ENCODE peak calls at places on chromosomes 2 and 18, in four cellular contexts. A is fibroblast of pulmonary artery, C is small intestine, E is cardiac muscle cell. G is an unnamed sample.

GRCh38 chr2:127388423-127389164 is 819 bp upstream of the MAP3K2 start:
- DNase-seq in A (no peak), C (peak; percentile 21), E (no peak), G (peak; percentile 56)

GRCh38 chr2:80496770-80497169 is 192.2 kb upstream of the LRRTM1 start:
- DNase-seq in A (peak; percentile 67), C (no peak), E (no peak), G (peak; percentile 86)

GRCh38 chr2:46877619-46878113 is 37.9 kb downstream of the MCFD2 start:
- DNase-seq in A (no peak), C (no peak), E (no peak), G (no peak)

GRCh38 chr2:59073257-59073656 is 832.1 kb upstream of the FANCL start:
- DNase-seq in A (no peak), C (no peak), E (no peak), G (no peak)

GRCh38 chr18:60018801-60019462 is 119.1 kb downstream of the PMAIP1 start:
- DNase-seq in A (peak; percentile 26), C (no peak), E (no peak), G (peak; percentile 26)

GRCh38 chr2:151947524-151948165 is 119.4 kb upstream of the ARL5A start:
- DNase-seq in A (no peak), C (no peak), E (no peak), G (peak; percentile 53)

GRCh38 chr2:239321596-239322413 is 79.0 kb downstream of the HDAC4 start:
- DNase-seq in A (no peak), C (no peak), E (no peak), G (no peak)

GRCh38 chr2:36403675-36404230 is 48.2 kb downstream of the CRIM1 start:
- DNase-seq in A (peak; percentile 46), C (no peak), E (no peak), G (peak; percentile 64)

GRCh38 chr2:120702061-120702460 is 33.6 kb upstream of the GLI2 start:
- DNase-seq in A (peak; percentile 30), C (no peak), E (no peak), G (peak; percentile 31)

GRCh38 chr2:152456262-152456661 is 121.3 kb downstream of the FMNL2 start:
- DNase-seq in A (peak; percentile 36), C (no peak), E (no peak), G (peak; percentile 39)

GRCh38 chr2:196336715-196337617 is 165.6 kb upstream of the STK17B start:
- DNase-seq in A (peak; percentile 66), C (peak; percentile 20), E (peak; percentile 32), G (peak; percentile 60)

GRCh38 chr2:98830573-98831145 is 99.7 kb upstream of the MGAT4A start:
- DNase-seq in A (no peak), C (no peak), E (no peak), G (no peak)

GRCh38 chr2:17538022-17538843 is 2.3 kb upstream of the VSNL1 start:
- DNase-seq in A (peak; percentile 35), C (no peak), E (peak; percentile 5), G (peak; percentile 23)

GRCh38 chr2:106159867-106160785 is 34.0 kb downstream of the UXS1 start:
- DNase-seq in A (no peak), C (peak; percentile 19), E (no peak), G (no peak)

GRCh38 chr2:241573741-241574140 is 15.2 kb downstream of the BOK start:
- DNase-seq in A (no peak), C (no peak), E (no peak), G (no peak)

GRCh38 chr2:174840436-174840835 is 76.2 kb upstream of the CHRNA1 start:
- DNase-seq in A (peak; percentile 57), C (no peak), E (no peak), G (peak; percentile 74)

GRCh38 chr2:88614497-88615157 is 12.6 kb downstream of the EIF2AK3 start:
- DNase-seq in A (no peak), C (no peak), E (no peak), G (no peak)

GRCh38 chr18:78587626-78588600 is 391.7 kb upstream of the SALL3 start:
- DNase-seq in A (no peak), C (no peak), E (no peak), G (no peak)

DNA sequence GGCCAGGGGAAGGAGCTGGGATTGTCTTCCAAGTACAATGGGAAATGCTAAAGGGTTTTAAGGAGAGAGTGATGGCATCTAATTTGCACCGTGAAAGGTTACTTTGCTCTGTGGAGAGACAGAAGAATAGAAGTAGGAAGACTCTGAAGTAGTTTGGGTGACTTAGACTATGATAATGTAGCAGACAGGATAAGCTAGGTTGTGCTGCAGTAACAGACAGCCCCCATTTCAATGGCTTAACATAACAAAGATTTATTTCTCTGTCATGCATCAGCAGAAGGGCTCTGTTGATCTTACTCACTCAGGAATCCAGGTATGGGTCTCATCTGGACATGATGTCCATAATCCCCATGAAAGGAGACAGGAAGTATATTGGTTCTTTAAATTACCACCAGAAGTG is 26.4 kb downstream of the GNLY start:
- DNase-seq in A (no peak), C (no peak), E (no peak), G (no peak)
- H3K4me3 ChIP-seq in A (no peak overlapping the region), C (no peak overlapping the region), E (no peak overlapping the region), G (no peak overlapping the region)

DNA sequence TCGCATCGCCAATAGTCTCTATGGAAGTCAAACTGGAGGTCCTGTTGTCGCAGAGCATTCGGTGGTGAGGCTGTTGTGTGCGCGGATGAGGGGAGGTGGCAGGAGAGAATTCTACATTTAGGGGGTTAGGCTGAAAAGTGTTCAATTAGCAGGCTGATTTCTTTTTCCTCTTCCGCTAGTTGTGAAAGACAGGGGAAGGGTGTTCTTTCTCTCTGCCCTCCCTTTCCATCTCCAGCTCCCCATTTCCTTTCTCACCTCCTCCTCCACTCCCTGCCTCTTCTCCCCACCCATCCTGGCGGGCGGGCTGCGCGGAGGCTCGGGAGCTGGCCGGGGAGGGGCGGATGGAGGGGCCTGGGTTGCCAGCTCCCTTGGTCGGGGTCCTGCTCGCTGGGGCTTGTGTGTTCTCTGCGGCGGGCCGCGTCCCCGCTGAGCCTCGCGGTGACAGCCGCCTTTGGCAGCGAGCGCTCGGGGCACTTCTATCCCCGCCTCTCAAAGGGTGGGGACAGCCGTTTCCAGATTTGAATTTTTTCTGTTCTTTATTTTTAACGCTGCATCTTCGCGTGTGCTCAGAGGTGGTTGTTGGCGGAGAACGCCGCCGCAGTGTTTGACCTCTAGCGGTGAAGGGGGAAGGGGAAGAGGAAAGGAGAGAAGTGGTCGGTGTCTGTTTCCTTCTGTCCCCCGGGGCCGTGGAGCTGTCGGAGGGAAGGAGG is 3.6 kb downstream of the SOX11 start:
- DNase-seq in A (peak; percentile 14), C (no peak), E (peak; percentile 76), G (no peak)
- H3K4me3 ChIP-seq in A (peak overlapping the region; percentile 40), C (no peak overlapping the region), E (peak overlapping the region; percentile 91), G (no peak overlapping the region)

GRCh38 chr2:165795011-165795410 is 964 bp upstream of the GALNT3 start:
- DNase-seq in A (no peak), C (peak; percentile 83), E (no peak), G (no peak)
- H3K4me3 ChIP-seq in A (no peak overlapping the region), C (peak overlapping the region; percentile 68), E (no peak overlapping the region), G (no peak overlapping the region)

GRCh38 chr2:65232636-65233035 is 5.0 kb downstream of the ACTR2 start:
- DNase-seq in A (peak; percentile 62), C (peak; percentile 9), E (no peak), G (peak; percentile 62)
- H3K4me3 ChIP-seq in A (no peak overlapping the region), C (no peak overlapping the region), E (no peak overlapping the region), G (no peak overlapping the region)

DNA sequence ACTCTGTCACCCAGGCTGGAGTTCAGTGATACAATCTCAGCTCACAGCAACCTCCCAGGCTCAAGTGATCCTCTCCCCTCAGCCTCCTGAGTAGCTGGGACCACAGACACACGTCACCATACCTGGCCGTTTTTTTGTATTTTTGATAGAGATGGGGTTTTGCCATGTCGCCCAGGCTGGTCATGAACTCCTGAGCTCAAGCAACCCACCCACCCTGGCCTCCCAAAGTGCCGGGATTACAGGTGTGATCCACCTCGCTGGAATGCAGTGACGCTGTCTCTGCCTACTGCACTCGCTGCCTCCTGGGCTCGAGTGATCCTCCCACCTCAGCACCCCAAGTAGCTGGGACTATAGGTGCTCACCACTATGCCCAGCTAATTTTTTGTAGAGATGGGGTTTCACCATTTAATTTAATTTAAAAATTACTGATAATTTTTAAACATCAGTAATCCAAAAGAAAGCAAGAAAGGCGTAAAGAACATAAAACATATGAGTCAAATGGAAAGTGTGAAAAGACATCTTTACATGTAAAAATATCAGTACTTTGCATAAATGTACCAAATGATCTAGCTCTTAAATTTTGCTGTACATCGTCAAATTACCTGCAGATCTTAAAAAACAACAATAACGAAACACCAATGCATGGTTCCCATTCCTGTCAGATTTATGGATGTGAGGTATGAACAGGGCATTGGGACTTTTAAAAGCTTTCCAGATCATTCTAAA is 2.8 kb upstream of the ZNF236 start:
- DNase-seq in A (no peak), C (no peak), E (no peak), G (no peak)
- H3K4me3 ChIP-seq in A (no peak overlapping the region), C (no peak overlapping the region), E (no peak overlapping the region), G (no peak overlapping the region)

GRCh38 chr2:68367918-68368656 is 3.0 kb downstream of the PLEK start:
- DNase-seq in A (peak; percentile 3), C (no peak), E (no peak), G (no peak)

GRCh38 chr2:68362749-68363148 is 2.3 kb upstream of the PLEK start:
- DNase-seq in A (no peak), C (no peak), E (no peak), G (no peak)

GRCh38 chr2:68363731-68364130 is 1.4 kb upstream of the PLEK start:
- DNase-seq in A (no peak), C (no peak), E (no peak), G (no peak)

GRCh38 chr2:68366083-68366560 is 1.0 kb downstream of the PLEK start:
- DNase-seq in A (no peak), C (peak; percentile 41), E (no peak), G (no peak)

GRCh38 chr2:68365087-68365486 is at the start of gene PLEK:
- DNase-seq in A (no peak), C (peak; percentile 9), E (no peak), G (no peak)
- H3K4me3 ChIP-seq in A (no peak within 1 kb of the TSS), C (no peak within 1 kb of the TSS), E (no peak within 1 kb of the TSS), G (no peak within 1 kb of the TSS)

DNA sequence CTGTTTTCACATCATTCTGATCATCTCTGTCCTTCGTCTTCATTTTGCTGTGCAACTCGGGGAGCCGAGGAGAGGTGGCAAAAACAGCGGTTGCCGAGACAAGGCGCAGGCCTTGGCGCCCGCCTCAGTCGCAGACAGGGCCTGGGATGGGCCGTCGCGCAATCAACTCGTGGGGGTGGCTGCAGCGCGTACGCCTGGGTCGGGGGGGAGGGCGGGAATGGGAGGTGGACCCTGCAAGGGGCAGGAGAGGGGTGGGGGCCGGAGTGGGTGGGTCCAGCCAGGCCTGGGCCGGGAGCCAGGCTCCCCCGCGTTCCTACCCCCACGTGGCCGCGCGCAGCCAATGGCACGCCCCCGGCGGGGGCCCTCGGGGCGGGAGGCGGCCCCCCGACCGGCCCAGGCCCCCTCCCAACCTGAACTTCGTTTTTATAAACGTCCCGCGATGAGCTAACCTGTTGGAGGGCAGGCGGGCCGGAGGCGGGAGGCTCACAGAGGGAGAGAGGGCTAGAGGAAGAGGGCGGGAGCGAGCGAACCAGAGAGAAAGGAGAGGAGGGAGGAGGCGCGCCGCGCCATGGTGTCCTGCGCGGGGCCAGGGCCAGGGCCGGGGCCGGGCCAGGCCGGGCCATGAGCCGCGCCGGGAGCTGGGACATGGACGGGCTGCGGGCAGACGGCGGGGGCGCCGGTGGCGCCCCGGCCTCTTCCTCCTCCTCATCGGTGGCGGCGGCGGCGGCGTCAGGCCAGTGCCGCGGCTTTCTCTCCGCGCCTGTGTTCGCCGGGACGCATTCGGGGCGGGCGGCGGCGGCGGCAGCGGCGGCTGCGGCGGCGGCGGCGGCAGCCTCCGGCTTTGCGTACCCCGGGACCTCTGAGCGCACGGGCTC is at the start of gene HOXD13:
- DNase-seq in A (no peak), C (no peak), E (peak; percentile 55), G (no peak)
- H3K4me3 ChIP-seq in A (no peak within 1 kb of the TSS), C (no peak within 1 kb of the TSS), E (peak within 1 kb of the TSS; percentile 26), G (no peak within 1 kb of the TSS)